ENCODE peak calls at places on chromosomes 2 and 18, in four cellular contexts. One of them, this sample, is unnamed. For H3K36me3, the result is how much of the 10 kb centered on the place peaks cover.

GRCh38 chr2:55418512-55419235 is 982 bp downstream of the CCDC88A start:
- DNase-seq in H7: no peak
- DNase-seq in mammary epithelial cell: peak
- DNase-seq in SJCRH30: no peak
- DNase-seq in this sample: no peak

GRCh38 chr18:4017479-4017878 is 437.6 kb downstream of the DLGAP1 start:
- DNase-seq in H7: peak
- DNase-seq in mammary epithelial cell: no peak
- DNase-seq in SJCRH30: no peak
- DNase-seq in this sample: peak

GRCh38 chr2:118386636-118387302 is 298.5 kb downstream of the INSIG2 start:
- DNase-seq in H7: no peak
- DNase-seq in mammary epithelial cell: peak
- DNase-seq in SJCRH30: no peak
- DNase-seq in this sample: no peak

GRCh38 chr2:97952357-97952756 is 43.4 kb downstream of the TMEM131 start:
- DNase-seq in H7: no peak
- DNase-seq in mammary epithelial cell: no peak
- DNase-seq in SJCRH30: no peak
- DNase-seq in this sample: no peak

GRCh38 chr18:70333757-70334156 is 44.9 kb downstream of the SOCS6 start:
- DNase-seq in H7: no peak
- DNase-seq in mammary epithelial cell: peak
- DNase-seq in SJCRH30: no peak
- DNase-seq in this sample: no peak

GRCh38 chr18:45287531-45287930 is 327.7 kb upstream of the SLC14A2 start:
- DNase-seq in H7: no peak
- DNase-seq in mammary epithelial cell: no peak
- DNase-seq in SJCRH30: no peak
- DNase-seq in this sample: no peak

GRCh38 chr2:143160732-143161707 is 31.8 kb downstream of the ARHGAP15 start:
- DNase-seq in H7: no peak
- DNase-seq in mammary epithelial cell: no peak
- DNase-seq in SJCRH30: no peak
- DNase-seq in this sample: peak

GRCh38 chr2:62587616-62588015 is 81.6 kb upstream of the TMEM17 start:
- DNase-seq in H7: no peak
- DNase-seq in mammary epithelial cell: no peak
- DNase-seq in SJCRH30: no peak
- DNase-seq in this sample: no peak

GRCh38 chr2:56749152-56749752 is 565.5 kb downstream of the CCDC85A start:
- DNase-seq in H7: no peak
- DNase-seq in mammary epithelial cell: peak
- DNase-seq in SJCRH30: no peak
- DNase-seq in this sample: peak

GRCh38 chr2:137957033-137957432 is 7.2 kb upstream of the HNMT start:
- DNase-seq in H7: no peak
- DNase-seq in mammary epithelial cell: peak
- DNase-seq in SJCRH30: no peak
- DNase-seq in this sample: no peak

GRCh38 chr2:49931243-49931642 is 776.9 kb upstream of the FSHR start:
- DNase-seq in H7: no peak
- DNase-seq in mammary epithelial cell: no peak
- DNase-seq in SJCRH30: no peak
- DNase-seq in this sample: no peak

GRCh38 chr2:199704358-199705238 is 146.4 kb downstream of the FTCDNL1 start:
- DNase-seq in H7: peak
- DNase-seq in mammary epithelial cell: peak
- DNase-seq in SJCRH30: peak
- DNase-seq in this sample: peak

DNA sequence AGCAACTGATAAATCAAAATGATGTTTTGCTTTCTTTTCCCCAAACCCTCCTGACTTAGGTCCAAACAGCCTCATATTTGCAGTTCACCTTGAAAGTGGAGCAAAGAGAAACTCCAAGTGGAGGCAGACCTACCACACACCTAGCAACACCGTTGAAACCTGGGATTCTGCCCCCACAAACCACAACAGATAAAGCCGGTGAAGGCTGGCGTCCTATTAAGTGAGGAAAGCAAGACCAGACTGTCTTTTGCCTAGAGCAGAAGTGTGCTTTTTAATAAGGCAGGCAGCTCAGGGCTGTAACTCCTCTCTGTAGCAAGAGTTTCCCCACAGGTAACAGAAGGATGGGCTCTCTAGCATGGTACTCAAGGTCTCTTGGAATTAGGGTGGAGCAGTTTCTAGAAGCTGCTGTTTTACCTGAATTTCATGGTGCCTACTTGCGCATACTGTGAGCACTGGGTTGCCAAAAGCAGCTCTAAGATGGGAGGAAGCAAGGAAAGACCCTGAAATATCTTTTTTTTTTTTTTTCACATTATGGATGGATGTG is 336.9 kb downstream of the BCL11A start:
- DNase-seq in H7: no peak
- DNase-seq in mammary epithelial cell: peak
- DNase-seq in SJCRH30: no peak
- DNase-seq in this sample: no peak
- H3K36me3 ChIP-seq in H7: under half
- H3K36me3 ChIP-seq in mammary epithelial cell: under half
- H3K36me3 ChIP-seq in SJCRH30: under half
- H3K36me3 ChIP-seq in this sample: under half

GRCh38 chr18:48828201-48828580 is 122.6 kb downstream of the SMAD7 start:
- DNase-seq in H7: no peak
- DNase-seq in mammary epithelial cell: no peak
- DNase-seq in SJCRH30: no peak
- DNase-seq in this sample: no peak
- H3K36me3 ChIP-seq in H7: under half
- H3K36me3 ChIP-seq in mammary epithelial cell: under half
- H3K36me3 ChIP-seq in SJCRH30: under half
- H3K36me3 ChIP-seq in this sample: under half

GRCh38 chr2:10146366-10147005 is 23.9 kb downstream of the RRM2 start:
- DNase-seq in H7: peak
- DNase-seq in mammary epithelial cell: no peak
- DNase-seq in SJCRH30: no peak
- DNase-seq in this sample: no peak

GRCh38 chr2:10144771-10145518 is 22.4 kb downstream of the RRM2 start:
- DNase-seq in H7: peak
- DNase-seq in mammary epithelial cell: peak
- DNase-seq in SJCRH30: no peak
- DNase-seq in this sample: no peak

GRCh38 chr2:10148268-10148667 is 25.7 kb downstream of the RRM2 start:
- DNase-seq in H7: no peak
- DNase-seq in mammary epithelial cell: no peak
- DNase-seq in SJCRH30: no peak
- DNase-seq in this sample: no peak

GRCh38 chr2:10142640-10142965 is 20.1 kb downstream of the RRM2 start:
- DNase-seq in H7: no peak
- DNase-seq in mammary epithelial cell: no peak
- DNase-seq in SJCRH30: no peak
- DNase-seq in this sample: no peak

DNA sequence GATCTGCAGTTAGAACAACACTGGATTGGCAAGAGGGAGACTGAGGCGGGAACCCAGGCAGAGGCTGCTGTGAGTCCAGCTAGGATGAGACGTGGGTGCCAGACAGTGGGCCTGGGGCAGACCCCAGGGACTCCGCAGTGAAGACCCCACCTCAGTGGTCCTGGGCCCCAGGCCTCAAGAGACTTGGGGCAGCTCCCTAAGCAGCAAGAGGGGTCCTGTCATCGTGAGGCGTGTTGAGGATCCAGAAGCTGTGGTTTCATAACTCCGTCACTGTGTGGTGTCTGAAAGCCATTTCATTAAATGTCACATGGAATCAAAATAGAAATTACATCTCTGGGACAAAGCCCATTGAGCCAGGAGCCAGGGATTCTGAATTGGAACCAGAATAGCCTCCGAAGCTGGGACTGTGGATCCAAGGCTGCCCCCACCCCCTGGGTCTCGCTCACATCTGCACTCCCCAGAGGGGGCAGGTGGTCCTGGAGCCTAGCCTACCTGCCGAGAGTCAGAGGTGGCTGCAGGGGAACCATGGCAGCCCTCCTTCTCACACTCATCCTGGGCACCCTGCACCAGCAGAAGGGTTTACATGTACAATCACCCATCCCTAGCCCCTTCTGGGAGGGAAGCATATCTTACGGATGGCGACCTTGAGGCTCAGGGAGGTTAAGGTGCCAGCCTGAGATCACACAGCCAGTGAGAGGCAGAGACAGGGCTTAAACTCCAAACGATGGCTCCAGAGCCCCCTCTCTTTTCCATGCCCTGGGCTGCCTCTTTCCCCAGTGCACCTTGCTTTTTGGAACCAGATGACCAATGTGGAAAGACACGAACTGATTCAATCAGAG is 23.2 kb downstream of the RRM2 start:
- DNase-seq in H7: peak
- DNase-seq in mammary epithelial cell: no peak
- DNase-seq in SJCRH30: no peak
- DNase-seq in this sample: no peak
- H3K36me3 ChIP-seq in H7: under half
- H3K36me3 ChIP-seq in mammary epithelial cell: under half
- H3K36me3 ChIP-seq in SJCRH30: half or more
- H3K36me3 ChIP-seq in this sample: under half

GRCh38 chr2:75337619-75338018 is 138.3 kb upstream of the TACR1 start:
- DNase-seq in H7: no peak
- DNase-seq in mammary epithelial cell: no peak
- DNase-seq in SJCRH30: no peak
- DNase-seq in this sample: no peak
- H3K36me3 ChIP-seq in H7: under half
- H3K36me3 ChIP-seq in mammary epithelial cell: under half
- H3K36me3 ChIP-seq in SJCRH30: under half
- H3K36me3 ChIP-seq in this sample: under half

DNA sequence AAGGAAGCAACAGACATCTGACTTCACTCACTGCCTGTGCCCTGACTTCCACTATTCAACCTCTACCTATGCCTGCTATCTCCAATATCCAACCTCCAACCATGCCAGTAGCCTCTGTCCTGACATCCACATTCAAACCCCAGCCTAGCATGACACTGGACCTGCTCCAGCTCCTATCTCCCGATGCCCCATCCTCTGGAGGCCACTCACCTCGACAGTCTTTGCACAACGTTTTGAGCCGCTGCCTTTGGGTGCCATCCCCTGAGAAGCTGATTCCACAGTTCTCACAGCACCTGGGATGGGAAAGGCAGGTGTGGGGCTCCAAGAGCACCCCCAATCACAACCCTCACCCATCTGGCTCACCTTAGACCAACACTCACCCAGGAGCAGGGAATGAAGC is 4.9 kb downstream of the MBD1 start:
- DNase-seq in H7: peak
- DNase-seq in mammary epithelial cell: no peak
- DNase-seq in SJCRH30: no peak
- DNase-seq in this sample: no peak
- H3K36me3 ChIP-seq in H7: under half
- H3K36me3 ChIP-seq in mammary epithelial cell: under half
- H3K36me3 ChIP-seq in SJCRH30: under half
- H3K36me3 ChIP-seq in this sample: under half

GRCh38 chr2:215388002-215388728 is 47.7 kb downstream of the FN1 start:
- DNase-seq in H7: no peak
- DNase-seq in mammary epithelial cell: no peak
- DNase-seq in SJCRH30: no peak
- DNase-seq in this sample: no peak
- H3K36me3 ChIP-seq in H7: under half
- H3K36me3 ChIP-seq in mammary epithelial cell: half or more
- H3K36me3 ChIP-seq in SJCRH30: under half
- H3K36me3 ChIP-seq in this sample: under half

DNA sequence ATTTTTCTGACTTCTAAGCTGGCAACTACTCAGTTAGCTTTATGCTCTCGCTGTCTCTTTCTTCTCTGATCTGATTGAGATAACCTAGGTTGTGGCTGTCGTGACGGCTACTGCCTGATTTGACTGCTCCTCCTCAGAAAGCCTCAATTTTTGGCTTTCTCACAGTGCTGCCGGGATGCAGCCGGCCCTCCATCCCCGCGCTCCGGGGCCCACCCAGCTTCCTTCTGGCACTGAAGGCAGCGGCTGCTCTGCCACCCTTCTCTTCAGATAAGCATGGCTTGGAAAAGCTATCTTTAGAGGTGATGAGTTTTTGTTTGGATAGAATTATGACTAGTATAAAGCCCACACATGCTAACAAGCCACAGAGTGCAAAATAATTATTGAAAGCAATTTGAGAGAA is 102.5 kb downstream of the DPP4 start:
- DNase-seq in H7: peak
- DNase-seq in mammary epithelial cell: no peak
- DNase-seq in SJCRH30: no peak
- DNase-seq in this sample: no peak
- H3K36me3 ChIP-seq in H7: under half
- H3K36me3 ChIP-seq in mammary epithelial cell: under half
- H3K36me3 ChIP-seq in SJCRH30: under half
- H3K36me3 ChIP-seq in this sample: under half

This sample was measured in neural progenitor cell.